ENCODE peak calls at places on chromosomes 16 and 17, in six cellular contexts. One of them, this sample, is unnamed.

GRCh38 chr17:70564006-70564620 is 394.8 kb downstream of the KCNJ2 start:
- DNase-seq in uterus: no peak
- DNase-seq in cardiac muscle cell: no peak
- DNase-seq in breast epithelium: no peak
- DNase-seq in tibial artery: no peak
- DNase-seq in naive thymus-derived CD4-positive, alpha-beta T cell: no peak
- DNase-seq in this sample: no peak

GRCh38 chr17:3558603-3559269 is 1.1 kb upstream of the TRPV3 start:
- DNase-seq in uterus: no peak
- DNase-seq in cardiac muscle cell: peak; percentile 43
- DNase-seq in breast epithelium: peak; percentile 63
- DNase-seq in tibial artery: no peak
- DNase-seq in naive thymus-derived CD4-positive, alpha-beta T cell: no peak
- DNase-seq in this sample: no peak

GRCh38 chr17:2712300-2713043 is 908 bp upstream of the CLUH start:
- DNase-seq in uterus: no peak
- DNase-seq in cardiac muscle cell: no peak
- DNase-seq in breast epithelium: no peak
- DNase-seq in tibial artery: no peak
- DNase-seq in naive thymus-derived CD4-positive, alpha-beta T cell: no peak
- DNase-seq in this sample: no peak

GRCh38 chr17:73703216-73703615 is 59.0 kb upstream of the SDK2 start:
- DNase-seq in uterus: no peak
- DNase-seq in cardiac muscle cell: no peak
- DNase-seq in breast epithelium: no peak
- DNase-seq in tibial artery: no peak
- DNase-seq in naive thymus-derived CD4-positive, alpha-beta T cell: no peak
- DNase-seq in this sample: no peak

GRCh38 chr16:78570409-78571141 is 471.1 kb downstream of the WWOX start:
- DNase-seq in uterus: no peak
- DNase-seq in cardiac muscle cell: no peak
- DNase-seq in breast epithelium: no peak
- DNase-seq in tibial artery: no peak
- DNase-seq in naive thymus-derived CD4-positive, alpha-beta T cell: no peak
- DNase-seq in this sample: no peak

GRCh38 chr17:63698886-63699637 is 863 bp downstream of the LIMD2 start:
- DNase-seq in uterus: peak; percentile 33
- DNase-seq in cardiac muscle cell: peak; percentile 69
- DNase-seq in breast epithelium: no peak
- DNase-seq in tibial artery: peak; percentile 52
- DNase-seq in naive thymus-derived CD4-positive, alpha-beta T cell: peak; percentile 92
- DNase-seq in this sample: peak; percentile 84

GRCh38 chr17:4834621-4835020 is 1.5 kb downstream of the MINK1 start:
- DNase-seq in uterus: no peak
- DNase-seq in cardiac muscle cell: no peak
- DNase-seq in breast epithelium: no peak
- DNase-seq in tibial artery: no peak
- DNase-seq in naive thymus-derived CD4-positive, alpha-beta T cell: no peak
- DNase-seq in this sample: no peak

GRCh38 chr17:35588196-35588920 is 1.2 kb downstream of the AP2B1 start:
- DNase-seq in uterus: no peak
- DNase-seq in cardiac muscle cell: peak; percentile 54
- DNase-seq in breast epithelium: no peak
- DNase-seq in tibial artery: no peak
- DNase-seq in naive thymus-derived CD4-positive, alpha-beta T cell: no peak
- DNase-seq in this sample: no peak

GRCh38 chr16:80623376-80623775 is 82.6 kb downstream of the DYNLRB2 start:
- DNase-seq in uterus: no peak
- DNase-seq in cardiac muscle cell: peak; percentile 70
- DNase-seq in breast epithelium: no peak
- DNase-seq in tibial artery: no peak
- DNase-seq in naive thymus-derived CD4-positive, alpha-beta T cell: no peak
- DNase-seq in this sample: no peak

GRCh38 chr16:77450790-77451487 is 16.1 kb upstream of the ADAMTS18 start:
- DNase-seq in uterus: no peak
- DNase-seq in cardiac muscle cell: no peak
- DNase-seq in breast epithelium: peak; percentile 26
- DNase-seq in tibial artery: no peak
- DNase-seq in naive thymus-derived CD4-positive, alpha-beta T cell: no peak
- DNase-seq in this sample: no peak

GRCh38 chr17:517181-517580 is 164.6 kb upstream of the RPH3AL start:
- DNase-seq in uterus: no peak
- DNase-seq in cardiac muscle cell: no peak
- DNase-seq in breast epithelium: no peak
- DNase-seq in tibial artery: no peak
- DNase-seq in naive thymus-derived CD4-positive, alpha-beta T cell: no peak
- DNase-seq in this sample: no peak

GRCh38 chr17:59680314-59680713 is 26.9 kb downstream of the PTRH2 start:
- DNase-seq in uterus: no peak
- DNase-seq in cardiac muscle cell: no peak
- DNase-seq in breast epithelium: no peak
- DNase-seq in tibial artery: no peak
- DNase-seq in naive thymus-derived CD4-positive, alpha-beta T cell: no peak
- DNase-seq in this sample: no peak

GRCh38 chr16:75110637-75111513 is 5.7 kb downstream of the LDHD start:
- DNase-seq in uterus: peak; percentile 93
- DNase-seq in cardiac muscle cell: peak; percentile 94
- DNase-seq in breast epithelium: peak; percentile 80
- DNase-seq in tibial artery: peak; percentile 90
- DNase-seq in naive thymus-derived CD4-positive, alpha-beta T cell: peak; percentile 71
- DNase-seq in this sample: peak; percentile 92

GRCh38 chr17:30278032-30278431 is 13.7 kb downstream of the BLMH start:
- DNase-seq in uterus: no peak
- DNase-seq in cardiac muscle cell: peak; percentile 79
- DNase-seq in breast epithelium: no peak
- DNase-seq in tibial artery: peak; percentile 40
- DNase-seq in naive thymus-derived CD4-positive, alpha-beta T cell: no peak
- DNase-seq in this sample: no peak

GRCh38 chr17:16935786-16936185 is 36.1 kb downstream of the TNFRSF13B start:
- DNase-seq in uterus: no peak
- DNase-seq in cardiac muscle cell: no peak
- DNase-seq in breast epithelium: no peak
- DNase-seq in tibial artery: peak; percentile 7
- DNase-seq in naive thymus-derived CD4-positive, alpha-beta T cell: no peak
- DNase-seq in this sample: no peak

GRCh38 chr17:82781894-82782274 is 30.0 kb downstream of the TBCD start:
- DNase-seq in uterus: peak; percentile 83
- DNase-seq in cardiac muscle cell: peak; percentile 85
- DNase-seq in breast epithelium: peak; percentile 59
- DNase-seq in tibial artery: peak; percentile 79
- DNase-seq in naive thymus-derived CD4-positive, alpha-beta T cell: peak; percentile 73
- DNase-seq in this sample: peak; percentile 91

GRCh38 chr17:77455111-77455877 is 314.5 kb downstream of the SEC14L1 start:
- DNase-seq in uterus: no peak
- DNase-seq in cardiac muscle cell: peak; percentile 98
- DNase-seq in breast epithelium: peak; percentile 86
- DNase-seq in tibial artery: no peak
- DNase-seq in naive thymus-derived CD4-positive, alpha-beta T cell: peak; percentile 16
- DNase-seq in this sample: no peak

GRCh38 chr16:81446318-81447275 is 2.0 kb downstream of the CMIP start:
- DNase-seq in uterus: no peak
- DNase-seq in cardiac muscle cell: no peak
- DNase-seq in breast epithelium: peak; percentile 67
- DNase-seq in tibial artery: no peak
- DNase-seq in naive thymus-derived CD4-positive, alpha-beta T cell: peak; percentile 45
- DNase-seq in this sample: no peak

GRCh38 chr16:2854700-2855309 is 3.2 kb downstream of the PRSS22 start:
- DNase-seq in uterus: no peak
- DNase-seq in cardiac muscle cell: no peak
- DNase-seq in breast epithelium: no peak
- DNase-seq in tibial artery: no peak
- DNase-seq in naive thymus-derived CD4-positive, alpha-beta T cell: no peak
- DNase-seq in this sample: no peak

GRCh38 chr17:76453431-76453743 is 435 bp upstream of the UBE2O start:
- DNase-seq in uterus: no peak
- DNase-seq in cardiac muscle cell: no peak
- DNase-seq in breast epithelium: no peak
- DNase-seq in tibial artery: no peak
- DNase-seq in naive thymus-derived CD4-positive, alpha-beta T cell: no peak
- DNase-seq in this sample: no peak

GRCh38 chr17:31645351-31645750 is 213.7 kb downstream of the COPRS start:
- DNase-seq in uterus: no peak
- DNase-seq in cardiac muscle cell: no peak
- DNase-seq in breast epithelium: no peak
- DNase-seq in tibial artery: no peak
- DNase-seq in naive thymus-derived CD4-positive, alpha-beta T cell: no peak
- DNase-seq in this sample: no peak

GRCh38 chr16:85498607-85499006 is 114.5 kb upstream of the GSE1 start:
- DNase-seq in uterus: no peak
- DNase-seq in cardiac muscle cell: no peak
- DNase-seq in breast epithelium: no peak
- DNase-seq in tibial artery: no peak
- DNase-seq in naive thymus-derived CD4-positive, alpha-beta T cell: no peak
- DNase-seq in this sample: no peak

GRCh38 chr17:11564483-11565380 is 33.5 kb upstream of the DNAH9 start:
- DNase-seq in uterus: no peak
- DNase-seq in cardiac muscle cell: no peak
- DNase-seq in breast epithelium: no peak
- DNase-seq in tibial artery: no peak
- DNase-seq in naive thymus-derived CD4-positive, alpha-beta T cell: no peak
- DNase-seq in this sample: no peak

GRCh38 chr17:9905902-9906301 is 831 bp upstream of the RCVRN start:
- DNase-seq in uterus: no peak
- DNase-seq in cardiac muscle cell: peak; percentile 46
- DNase-seq in breast epithelium: no peak
- DNase-seq in tibial artery: peak; percentile 50
- DNase-seq in naive thymus-derived CD4-positive, alpha-beta T cell: no peak
- DNase-seq in this sample: peak; percentile 47

GRCh38 chr16:67170168-67170947 is at the start of gene NOL3:
- DNase-seq in uterus: peak; percentile 80
- DNase-seq in cardiac muscle cell: peak; percentile 90
- DNase-seq in breast epithelium: peak; percentile 76
- DNase-seq in tibial artery: peak; percentile 89
- DNase-seq in naive thymus-derived CD4-positive, alpha-beta T cell: no peak
- DNase-seq in this sample: peak; percentile 94

GRCh38 chr17:82775033-82775823 is 23.4 kb downstream of the TBCD start:
- DNase-seq in uterus: peak; percentile 70
- DNase-seq in cardiac muscle cell: peak; percentile 58
- DNase-seq in breast epithelium: no peak
- DNase-seq in tibial artery: no peak
- DNase-seq in naive thymus-derived CD4-positive, alpha-beta T cell: no peak
- DNase-seq in this sample: peak; percentile 87

DNA sequence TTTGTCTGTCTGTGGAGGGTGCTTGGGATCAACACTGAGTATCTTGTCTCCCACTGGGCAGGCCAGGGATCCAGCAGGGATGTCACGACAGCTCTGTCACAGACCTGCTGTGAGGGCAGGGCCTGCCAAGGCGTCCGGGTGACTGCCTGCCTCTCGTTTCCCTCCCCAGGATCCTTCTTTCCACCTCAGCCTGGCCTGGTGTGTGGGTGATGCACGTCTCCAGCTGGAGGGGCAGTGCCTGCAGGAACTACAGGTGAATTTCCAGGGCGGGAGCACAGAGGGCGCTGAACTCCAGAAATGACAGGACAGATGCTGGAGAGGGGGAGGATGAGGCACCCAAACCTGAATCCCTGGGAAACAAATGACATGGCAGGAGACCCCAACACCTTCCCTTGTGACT is 6.8 kb upstream of the MMP15 start:
- DNase-seq in uterus: no peak
- DNase-seq in cardiac muscle cell: no peak
- DNase-seq in breast epithelium: no peak
- DNase-seq in tibial artery: no peak
- DNase-seq in naive thymus-derived CD4-positive, alpha-beta T cell: no peak
- DNase-seq in this sample: peak; percentile 56
- H3K36me3 ChIP-seq in uterus: no peaks in the 10 kb centered on the region
- H3K36me3 ChIP-seq in cardiac muscle cell: no peaks in the 10 kb centered on the region
- H3K36me3 ChIP-seq in breast epithelium: no peaks in the 10 kb centered on the region
- H3K36me3 ChIP-seq in tibial artery: no peaks in the 10 kb centered on the region
- H3K36me3 ChIP-seq in naive thymus-derived CD4-positive, alpha-beta T cell: no peaks in the 10 kb centered on the region
- H3K36me3 ChIP-seq in this sample: peaks cover 23% of the 10 kb centered on the region

DNA sequence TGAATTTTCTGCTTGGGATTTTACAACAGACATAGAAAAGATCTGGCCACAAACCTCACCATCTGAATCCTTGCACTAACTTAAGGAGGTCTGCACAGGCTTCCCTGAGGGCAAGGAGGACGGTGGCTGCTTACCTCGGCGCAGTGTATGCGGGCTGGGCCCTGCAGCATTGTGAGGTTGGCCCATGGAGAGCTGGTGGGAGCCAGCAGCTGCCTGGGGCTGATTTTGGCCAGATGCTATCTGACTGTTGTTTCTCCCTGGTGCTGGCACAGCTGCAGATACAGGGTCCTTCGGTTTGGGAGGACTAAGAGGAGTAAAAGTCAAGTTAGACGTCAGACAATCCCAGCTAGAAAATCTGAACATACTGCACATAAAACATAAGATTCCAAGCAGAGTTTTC is 79.8 kb downstream of the ARHGAP17 start:
- DNase-seq in uterus: no peak
- DNase-seq in cardiac muscle cell: no peak
- DNase-seq in breast epithelium: no peak
- DNase-seq in tibial artery: no peak
- DNase-seq in naive thymus-derived CD4-positive, alpha-beta T cell: no peak
- DNase-seq in this sample: no peak
- H3K36me3 ChIP-seq in uterus: no peaks in the 10 kb centered on the region
- H3K36me3 ChIP-seq in cardiac muscle cell: peaks cover 38% of the 10 kb centered on the region
- H3K36me3 ChIP-seq in breast epithelium: peaks cover 5% of the 10 kb centered on the region
- H3K36me3 ChIP-seq in tibial artery: peaks cover 75% of the 10 kb centered on the region
- H3K36me3 ChIP-seq in naive thymus-derived CD4-positive, alpha-beta T cell: peaks cover 4% of the 10 kb centered on the region
- H3K36me3 ChIP-seq in this sample: peaks cover 96% of the 10 kb centered on the region

DNA sequence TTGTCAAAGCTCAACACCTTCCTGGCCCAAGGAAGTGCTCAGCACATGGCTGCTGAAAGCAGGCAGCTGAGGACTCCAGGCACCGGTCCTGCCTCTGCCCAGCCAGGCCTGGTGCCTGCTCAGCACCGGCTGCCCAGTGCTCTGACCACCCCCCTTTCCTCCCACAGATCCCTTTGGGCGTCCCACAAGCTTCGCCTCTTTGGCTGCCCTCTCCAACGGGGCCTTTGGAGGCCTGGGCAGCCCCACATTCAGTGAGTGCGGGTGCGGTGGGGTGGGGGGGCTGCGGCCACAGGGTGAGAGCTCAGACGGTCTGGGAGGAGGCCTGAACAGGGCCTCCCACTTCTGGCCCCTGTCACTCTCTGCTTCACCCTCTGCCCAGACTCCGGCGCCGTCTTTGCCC is 10.2 kb downstream of the FBRS start:
- DNase-seq in uterus: no peak
- DNase-seq in cardiac muscle cell: no peak
- DNase-seq in breast epithelium: no peak
- DNase-seq in tibial artery: no peak
- DNase-seq in naive thymus-derived CD4-positive, alpha-beta T cell: no peak
- DNase-seq in this sample: no peak
- H3K36me3 ChIP-seq in uterus: no peaks in the 10 kb centered on the region
- H3K36me3 ChIP-seq in cardiac muscle cell: peaks cover 36% of the 10 kb centered on the region
- H3K36me3 ChIP-seq in breast epithelium: peaks cover 8% of the 10 kb centered on the region
- H3K36me3 ChIP-seq in tibial artery: peaks cover 59% of the 10 kb centered on the region
- H3K36me3 ChIP-seq in naive thymus-derived CD4-positive, alpha-beta T cell: peaks cover 23% of the 10 kb centered on the region
- H3K36me3 ChIP-seq in this sample: peaks cover 66% of the 10 kb centered on the region

GRCh38 chr17:1532836-1533602 is 16.6 kb upstream of the INPP5K start:
- DNase-seq in uterus: no peak
- DNase-seq in cardiac muscle cell: peak; percentile 10
- DNase-seq in breast epithelium: no peak
- DNase-seq in tibial artery: no peak
- DNase-seq in naive thymus-derived CD4-positive, alpha-beta T cell: peak; percentile 57
- DNase-seq in this sample: no peak

GRCh38 chr17:1535737-1536136 is 19.3 kb upstream of the INPP5K start:
- DNase-seq in uterus: no peak
- DNase-seq in cardiac muscle cell: no peak
- DNase-seq in breast epithelium: no peak
- DNase-seq in tibial artery: no peak
- DNase-seq in naive thymus-derived CD4-positive, alpha-beta T cell: no peak
- DNase-seq in this sample: no peak

GRCh38 chr17:1529863-1530262 is 13.5 kb upstream of the INPP5K start:
- DNase-seq in uterus: no peak
- DNase-seq in cardiac muscle cell: no peak
- DNase-seq in breast epithelium: no peak
- DNase-seq in tibial artery: no peak
- DNase-seq in naive thymus-derived CD4-positive, alpha-beta T cell: no peak
- DNase-seq in this sample: no peak

GRCh38 chr17:1533649-1534325 is 17.4 kb upstream of the INPP5K start:
- DNase-seq in uterus: no peak
- DNase-seq in cardiac muscle cell: no peak
- DNase-seq in breast epithelium: no peak
- DNase-seq in tibial artery: no peak
- DNase-seq in naive thymus-derived CD4-positive, alpha-beta T cell: no peak
- DNase-seq in this sample: no peak
- H3K36me3 ChIP-seq in uterus: no peaks in the 10 kb centered on the region
- H3K36me3 ChIP-seq in cardiac muscle cell: peaks cover 52% of the 10 kb centered on the region
- H3K36me3 ChIP-seq in breast epithelium: peaks cover 7% of the 10 kb centered on the region
- H3K36me3 ChIP-seq in tibial artery: peaks cover 48% of the 10 kb centered on the region
- H3K36me3 ChIP-seq in naive thymus-derived CD4-positive, alpha-beta T cell: peaks cover 5% of the 10 kb centered on the region
- H3K36me3 ChIP-seq in this sample: peaks cover 96% of the 10 kb centered on the region

This sample was measured in upper lobe of right lung.